ENCODE peak calls at places on chromosome 6, in eight cellular contexts. One of them, this sample, is unnamed.

GRCh38 chr6:154356690-154357089 is at the start of gene IPCEF1:
- DNase-seq in suprapubic skin: no peak
- DNase-seq in Peyer's patch: no peak
- DNase-seq in GM23338: no peak
- DNase-seq in endodermal cell: peak; percentile 23
- DNase-seq in astrocyte: no peak
- DNase-seq in HCT116: no peak
- DNase-seq in cardiac muscle cell: no peak
- DNase-seq in this sample: no peak

GRCh38 chr6:11023032-11023431 is 21.1 kb downstream of the ELOVL2 start:
- DNase-seq in astrocyte: no peak
- DNase-seq in Peyer's patch: no peak
- DNase-seq in endodermal cell: no peak
- DNase-seq in suprapubic skin: no peak
- DNase-seq in HCT116: no peak
- DNase-seq in cardiac muscle cell: no peak
- DNase-seq in GM23338: no peak
- DNase-seq in this sample: no peak

GRCh38 chr6:7243188-7243942 is 69.6 kb downstream of the SSR1 start:
- DNase-seq in HCT116: peak; percentile 47
- DNase-seq in cardiac muscle cell: peak; percentile 77
- DNase-seq in Peyer's patch: no peak
- DNase-seq in GM23338: peak; percentile 91
- DNase-seq in endodermal cell: peak; percentile 84
- DNase-seq in suprapubic skin: peak; percentile 50
- DNase-seq in astrocyte: peak; percentile 33
- DNase-seq in this sample: peak; percentile 52

GRCh38 chr6:52984247-52984646 is 10.8 kb downstream of the GSTA4 start:
- DNase-seq in HCT116: no peak
- DNase-seq in cardiac muscle cell: no peak
- DNase-seq in GM23338: no peak
- DNase-seq in suprapubic skin: no peak
- DNase-seq in astrocyte: peak; percentile 45
- DNase-seq in endodermal cell: no peak
- DNase-seq in Peyer's patch: no peak
- DNase-seq in this sample: peak; percentile 78

GRCh38 chr6:44084231-44085014 is 42.8 kb downstream of the MRPL14 start:
- DNase-seq in suprapubic skin: no peak
- DNase-seq in Peyer's patch: no peak
- DNase-seq in GM23338: no peak
- DNase-seq in endodermal cell: no peak
- DNase-seq in astrocyte: no peak
- DNase-seq in cardiac muscle cell: peak; percentile 66
- DNase-seq in HCT116: peak; percentile 44
- DNase-seq in this sample: no peak

GRCh38 chr6:151240036-151240685 is 394 bp downstream of the AKAP12 start:
- DNase-seq in endodermal cell: peak; percentile 96
- DNase-seq in astrocyte: peak; percentile 69
- DNase-seq in Peyer's patch: peak; percentile 56
- DNase-seq in cardiac muscle cell: peak; percentile 90
- DNase-seq in GM23338: peak; percentile 96
- DNase-seq in HCT116: peak; percentile 59
- DNase-seq in suprapubic skin: peak; percentile 84
- DNase-seq in this sample: no peak

GRCh38 chr6:142728910-142729481 is 216.0 kb downstream of the HIVEP2 start:
- DNase-seq in HCT116: no peak
- DNase-seq in suprapubic skin: no peak
- DNase-seq in endodermal cell: no peak
- DNase-seq in Peyer's patch: no peak
- DNase-seq in GM23338: no peak
- DNase-seq in cardiac muscle cell: no peak
- DNase-seq in astrocyte: peak; percentile 56
- DNase-seq in this sample: no peak

GRCh38 chr6:125232466-125232865 is 69.3 kb downstream of the HDDC2 start:
- DNase-seq in suprapubic skin: no peak
- DNase-seq in GM23338: no peak
- DNase-seq in Peyer's patch: no peak
- DNase-seq in HCT116: no peak
- DNase-seq in astrocyte: peak; percentile 63
- DNase-seq in endodermal cell: no peak
- DNase-seq in cardiac muscle cell: no peak
- DNase-seq in this sample: no peak

GRCh38 chr6:17240803-17241500 is 40.2 kb upstream of the RBM24 start:
- DNase-seq in astrocyte: no peak
- DNase-seq in HCT116: no peak
- DNase-seq in endodermal cell: no peak
- DNase-seq in suprapubic skin: no peak
- DNase-seq in cardiac muscle cell: no peak
- DNase-seq in Peyer's patch: no peak
- DNase-seq in GM23338: no peak
- DNase-seq in this sample: no peak

GRCh38 chr6:16823700-16824352 is 62.6 kb upstream of the ATXN1 start:
- DNase-seq in astrocyte: no peak
- DNase-seq in GM23338: no peak
- DNase-seq in cardiac muscle cell: no peak
- DNase-seq in HCT116: no peak
- DNase-seq in endodermal cell: no peak
- DNase-seq in suprapubic skin: no peak
- DNase-seq in Peyer's patch: no peak
- DNase-seq in this sample: no peak

GRCh38 chr6:51678905-51679620 is 408.4 kb downstream of the PKHD1 start:
- DNase-seq in GM23338: no peak
- DNase-seq in astrocyte: no peak
- DNase-seq in HCT116: no peak
- DNase-seq in endodermal cell: no peak
- DNase-seq in suprapubic skin: no peak
- DNase-seq in Peyer's patch: no peak
- DNase-seq in cardiac muscle cell: peak; percentile 13
- DNase-seq in this sample: no peak

GRCh38 chr6:180295-180694 is 112.0 kb upstream of the DUSP22 start:
- DNase-seq in Peyer's patch: no peak
- DNase-seq in endodermal cell: no peak
- DNase-seq in suprapubic skin: no peak
- DNase-seq in cardiac muscle cell: no peak
- DNase-seq in astrocyte: no peak
- DNase-seq in GM23338: no peak
- DNase-seq in HCT116: no peak
- DNase-seq in this sample: no peak

GRCh38 chr6:29924731-29925130 is 17.6 kb upstream of the HLA-A start:
- DNase-seq in cardiac muscle cell: no peak
- DNase-seq in HCT116: peak; percentile 51
- DNase-seq in astrocyte: no peak
- DNase-seq in endodermal cell: no peak
- DNase-seq in Peyer's patch: no peak
- DNase-seq in GM23338: no peak
- DNase-seq in suprapubic skin: no peak
- DNase-seq in this sample: no peak

GRCh38 chr6:143743256-143744166 is 65.7 kb downstream of the PHACTR2 start:
- DNase-seq in cardiac muscle cell: peak; percentile 3
- DNase-seq in suprapubic skin: no peak
- DNase-seq in HCT116: no peak
- DNase-seq in astrocyte: peak; percentile 16
- DNase-seq in GM23338: peak; percentile 36
- DNase-seq in endodermal cell: no peak
- DNase-seq in Peyer's patch: no peak
- DNase-seq in this sample: no peak

GRCh38 chr6:143335865-143336264 is 114.6 kb downstream of the ADAT2 start:
- DNase-seq in HCT116: no peak
- DNase-seq in endodermal cell: no peak
- DNase-seq in astrocyte: no peak
- DNase-seq in suprapubic skin: no peak
- DNase-seq in GM23338: no peak
- DNase-seq in Peyer's patch: no peak
- DNase-seq in cardiac muscle cell: no peak
- DNase-seq in this sample: no peak

GRCh38 chr6:148358196-148358785 is 15.7 kb downstream of the SASH1 start:
- DNase-seq in astrocyte: peak; percentile 38
- DNase-seq in HCT116: no peak
- DNase-seq in endodermal cell: no peak
- DNase-seq in Peyer's patch: no peak
- DNase-seq in cardiac muscle cell: no peak
- DNase-seq in GM23338: no peak
- DNase-seq in suprapubic skin: peak; percentile 73
- DNase-seq in this sample: no peak

GRCh38 chr6:151391021-151391470 is 313 bp downstream of the ZBTB2 start:
- DNase-seq in suprapubic skin: peak; percentile 88
- DNase-seq in GM23338: peak; percentile 77
- DNase-seq in endodermal cell: peak; percentile 89
- DNase-seq in cardiac muscle cell: peak; percentile 79
- DNase-seq in astrocyte: peak; percentile 36
- DNase-seq in Peyer's patch: peak; percentile 85
- DNase-seq in HCT116: no peak
- DNase-seq in this sample: peak; percentile 89

GRCh38 chr6:97069363-97069762 is 144.8 kb downstream of the KLHL32 start:
- DNase-seq in astrocyte: no peak
- DNase-seq in cardiac muscle cell: no peak
- DNase-seq in HCT116: no peak
- DNase-seq in endodermal cell: no peak
- DNase-seq in suprapubic skin: no peak
- DNase-seq in Peyer's patch: no peak
- DNase-seq in GM23338: no peak
- DNase-seq in this sample: no peak
- H3K27me3 ChIP-seq in astrocyte: peaks cover 2% of the 10 kb centered on the region
- H3K27me3 ChIP-seq in cardiac muscle cell: no peaks in the 10 kb centered on the region
- H3K27me3 ChIP-seq in HCT116: no peaks in the 10 kb centered on the region
- H3K27me3 ChIP-seq in endodermal cell: no peaks in the 10 kb centered on the region
- H3K27me3 ChIP-seq in suprapubic skin: no peaks in the 10 kb centered on the region
- H3K27me3 ChIP-seq in Peyer's patch: no peaks in the 10 kb centered on the region
- H3K27me3 ChIP-seq in GM23338: no peaks in the 10 kb centered on the region
- H3K27me3 ChIP-seq in this sample: no peaks in the 10 kb centered on the region

DNA sequence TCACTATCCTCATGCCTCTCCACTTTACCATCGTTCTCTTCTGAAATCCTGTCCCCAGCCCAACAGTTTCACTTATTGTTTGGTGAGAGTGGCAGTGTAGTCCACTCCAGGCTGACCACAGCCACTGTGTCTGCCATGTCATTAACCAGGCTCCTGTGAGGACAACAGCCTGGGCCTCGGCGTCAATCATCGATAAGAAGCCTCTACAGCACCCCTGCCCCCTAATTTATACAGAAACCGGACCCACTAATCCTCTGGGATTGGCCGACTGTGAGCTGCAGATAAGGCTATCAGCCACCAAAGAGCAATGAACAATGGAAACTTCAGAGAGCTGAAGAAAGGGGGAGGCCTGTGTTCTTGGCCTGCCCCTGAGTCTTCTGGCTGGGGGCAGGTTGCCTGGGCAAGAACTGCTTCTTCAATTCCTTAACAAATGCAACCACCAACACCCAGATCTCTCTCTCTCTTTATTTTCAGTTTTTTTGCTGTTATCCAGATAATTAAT is 3.4 kb downstream of the EGFL8 start:
- DNase-seq in suprapubic skin: no peak
- DNase-seq in cardiac muscle cell: peak; percentile 84
- DNase-seq in endodermal cell: peak; percentile 72
- DNase-seq in Peyer's patch: peak; percentile 5
- DNase-seq in HCT116: no peak
- DNase-seq in GM23338: no peak
- DNase-seq in astrocyte: no peak
- DNase-seq in this sample: no peak
- H3K27ac ChIP-seq in suprapubic skin: no peak overlapping the region
- H3K27ac ChIP-seq in cardiac muscle cell: peak overlapping the region; percentile 95
- H3K27ac ChIP-seq in endodermal cell: peak overlapping the region; percentile 50
- H3K27ac ChIP-seq in Peyer's patch: no peak overlapping the region
- H3K27ac ChIP-seq in HCT116: no peak overlapping the region
- H3K27ac ChIP-seq in GM23338: peak overlapping the region; percentile 87
- H3K27ac ChIP-seq in astrocyte: no peak overlapping the region
- H3K27ac ChIP-seq in this sample: peak overlapping the region; percentile 62

GRCh38 chr6:38284772-38285406 is 354.8 kb downstream of the BTBD9 start:
- DNase-seq in cardiac muscle cell: no peak
- DNase-seq in suprapubic skin: no peak
- DNase-seq in GM23338: no peak
- DNase-seq in Peyer's patch: no peak
- DNase-seq in astrocyte: no peak
- DNase-seq in endodermal cell: no peak
- DNase-seq in HCT116: no peak
- DNase-seq in this sample: no peak

DNA sequence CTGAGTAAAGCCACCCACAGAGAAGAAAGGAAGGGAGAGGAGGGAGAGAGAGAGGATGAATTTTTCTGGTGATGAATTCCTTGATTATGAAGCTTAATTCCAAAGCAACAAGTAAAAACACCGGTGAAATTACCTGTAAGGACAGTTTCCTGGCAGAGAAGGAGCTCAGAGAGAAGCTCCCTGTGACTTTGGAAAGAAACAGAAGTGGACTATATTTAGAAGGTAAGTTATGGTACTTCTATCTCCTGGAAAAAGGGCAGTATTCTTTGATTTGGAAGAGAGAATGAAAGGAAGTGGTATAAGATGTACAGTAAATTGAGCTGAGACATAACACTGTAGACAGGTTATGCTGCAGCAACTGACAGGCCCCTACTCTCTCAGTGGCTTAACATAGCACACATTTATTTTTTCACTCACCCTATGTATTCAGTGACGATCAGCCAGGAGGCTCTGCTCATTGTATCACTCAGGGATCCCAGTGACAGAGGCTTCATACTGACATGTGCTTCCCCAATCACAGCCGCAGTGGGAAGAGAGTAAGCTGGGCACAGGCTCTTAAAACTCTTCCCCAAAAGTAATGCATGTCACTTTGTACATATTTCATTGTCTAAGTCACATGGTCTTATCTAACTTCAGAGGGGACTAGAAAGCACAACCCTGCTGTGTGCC is 349.5 kb downstream of the BTBD9 start:
- DNase-seq in cardiac muscle cell: peak; percentile 67
- DNase-seq in HCT116: no peak
- DNase-seq in Peyer's patch: no peak
- DNase-seq in GM23338: no peak
- DNase-seq in astrocyte: no peak
- DNase-seq in endodermal cell: no peak
- DNase-seq in suprapubic skin: no peak
- DNase-seq in this sample: no peak
- H3K27me3 ChIP-seq in cardiac muscle cell: no peaks in the 10 kb centered on the region
- H3K27me3 ChIP-seq in HCT116: no peaks in the 10 kb centered on the region
- H3K27me3 ChIP-seq in Peyer's patch: no peaks in the 10 kb centered on the region
- H3K27me3 ChIP-seq in GM23338: no peaks in the 10 kb centered on the region
- H3K27me3 ChIP-seq in astrocyte: no peaks in the 10 kb centered on the region
- H3K27me3 ChIP-seq in endodermal cell: no peaks in the 10 kb centered on the region
- H3K27me3 ChIP-seq in suprapubic skin: no peaks in the 10 kb centered on the region
- H3K27me3 ChIP-seq in this sample: no peaks in the 10 kb centered on the region

DNA sequence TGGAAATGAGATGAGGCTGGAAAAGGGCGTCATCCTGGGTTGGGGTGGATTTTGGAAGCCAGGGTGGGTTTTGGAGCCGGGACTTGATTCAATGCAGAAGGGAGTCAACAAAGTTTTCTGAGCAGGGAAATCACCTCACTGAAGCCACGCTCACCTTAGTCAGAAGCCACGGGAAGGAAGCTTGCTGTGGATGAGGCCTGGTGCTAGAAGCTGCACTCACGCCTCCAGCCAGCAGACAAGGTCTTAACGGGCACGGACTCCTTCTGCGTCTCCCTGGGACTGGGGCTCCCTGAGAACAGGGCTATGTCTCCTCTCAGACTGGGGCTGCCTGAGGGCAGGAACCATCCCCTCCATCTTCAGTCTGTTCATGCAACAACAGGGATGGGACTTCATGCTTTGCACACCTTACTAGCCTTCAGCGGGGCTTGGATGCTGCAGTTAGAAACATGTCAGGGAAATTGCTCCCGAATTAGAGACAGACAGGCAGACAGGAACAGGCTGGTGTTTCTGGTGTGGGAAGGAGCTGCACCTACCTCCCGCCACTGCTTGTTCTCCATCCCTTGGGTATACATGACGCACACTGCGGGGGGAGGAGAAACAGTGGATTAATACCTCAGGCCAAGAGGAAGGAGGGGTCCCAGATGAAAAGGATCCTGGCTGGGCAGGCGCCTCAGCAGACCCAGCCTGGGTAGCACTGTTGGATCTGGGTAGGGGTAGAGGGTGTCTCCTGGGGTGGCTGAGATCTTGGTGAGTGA is 17.5 kb downstream of the CPNE5 start:
- DNase-seq in astrocyte: no peak
- DNase-seq in endodermal cell: no peak
- DNase-seq in suprapubic skin: no peak
- DNase-seq in HCT116: no peak
- DNase-seq in GM23338: no peak
- DNase-seq in cardiac muscle cell: no peak
- DNase-seq in Peyer's patch: no peak
- DNase-seq in this sample: no peak
- H3K27ac ChIP-seq in astrocyte: no peak overlapping the region
- H3K27ac ChIP-seq in endodermal cell: no peak overlapping the region
- H3K27ac ChIP-seq in suprapubic skin: no peak overlapping the region
- H3K27ac ChIP-seq in HCT116: no peak overlapping the region
- H3K27ac ChIP-seq in GM23338: no peak overlapping the region
- H3K27ac ChIP-seq in cardiac muscle cell: no peak overlapping the region
- H3K27ac ChIP-seq in Peyer's patch: no peak overlapping the region
- H3K27ac ChIP-seq in this sample: peak overlapping the region; percentile 84

This sample was measured in CD8-positive, alpha-beta memory T cell.